ENCODE peak calls at places on chromosome 20, in eight cellular contexts. Q is lung, O is Caco-2, H is Panc1, S is retinal pigment epithelial cell, J is cardiac muscle cell, A is mucosa of descending colon, N is tibial artery. V is an unnamed sample.

GRCh38 chr20:38658879-38659612 is 57.4 kb downstream of the ARHGAP40 start:
- DNase-seq in A (no peak), Q (no peak), J (peak), O (peak), S (no peak), H (no peak), N (no peak), V (peak)

GRCh38 chr20:60088236-60088635 is 130.0 kb downstream of the CDH26 start:
- DNase-seq in N (no peak), A (no peak), J (no peak), Q (no peak), S (no peak), O (no peak), H (no peak), V (no peak)

GRCh38 chr20:62179162-62179504 is 3.7 kb upstream of the MTG2 start:
- DNase-seq in J (no peak), H (no peak), Q (no peak), S (no peak), O (no peak), N (no peak), A (peak), V (no peak)

GRCh38 chr20:1415667-1416468 is 23.0 kb upstream of the FKBP1A start:
- DNase-seq in O (no peak), H (peak), N (no peak), A (no peak), S (peak), J (no peak), Q (no peak), V (peak)

GRCh38 chr20:19070036-19070435 is 142.4 kb upstream of the SLC24A3 start:
- DNase-seq in O (no peak), Q (no peak), H (no peak), N (no peak), S (no peak), A (no peak), J (no peak), V (no peak)

GRCh38 chr20:62114894-62115293 is 7.4 kb upstream of the LSM14B start:
- DNase-seq in N (no peak), O (no peak), H (no peak), Q (no peak), J (no peak), S (no peak), A (no peak), V (no peak)

GRCh38 chr20:31675828-31676533 is 38.3 kb downstream of the COX4I2 start:
- DNase-seq in Q (peak), A (no peak), J (peak), N (no peak), H (no peak), S (peak), O (no peak), V (peak)

GRCh38 chr20:7980332-7981046 is 39.1 kb downstream of the TMX4 start:
- DNase-seq in H (peak), N (no peak), Q (no peak), O (peak), A (no peak), S (no peak), J (peak), V (peak)

GRCh38 chr20:3901028-3901746 is 12.0 kb downstream of the PANK2 start:
- DNase-seq in A (no peak), N (peak), J (no peak), Q (no peak), S (no peak), O (no peak), H (no peak), V (no peak)

GRCh38 chr20:37920679-37921322 is 17.9 kb downstream of the VSTM2L start:
- DNase-seq in J (peak), Q (no peak), A (no peak), H (no peak), O (no peak), N (no peak), S (no peak), V (no peak)

GRCh38 chr20:50601511-50602431 is 89.6 kb downstream of the RIPOR3 start:
- DNase-seq in H (no peak), O (no peak), J (no peak), N (no peak), S (no peak), A (no peak), Q (no peak), V (no peak)

GRCh38 chr20:61588356-61589054 is 336.4 kb downstream of the CDH4 start:
- DNase-seq in J (no peak), N (no peak), A (peak), O (no peak), S (peak), H (no peak), Q (no peak), V (peak)

GRCh38 chr20:36466089-36466488 is 75.2 kb upstream of the MYL9 start:
- DNase-seq in O (no peak), Q (no peak), J (no peak), H (no peak), N (no peak), S (no peak), A (no peak), V (no peak)

GRCh38 chr20:10314198-10314597 is 95.6 kb downstream of the SNAP25 start:
- DNase-seq in J (peak), S (no peak), A (no peak), N (no peak), O (no peak), H (no peak), Q (no peak), V (peak)

GRCh38 chr20:49948809-49949507 is 12.8 kb downstream of the RNF114 start:
- DNase-seq in H (no peak), Q (no peak), S (no peak), O (no peak), J (no peak), A (no peak), N (no peak), V (peak)

GRCh38 chr20:36462440-36463211 is 78.7 kb upstream of the MYL9 start:
- DNase-seq in N (peak), Q (no peak), H (no peak), A (peak), J (no peak), O (no peak), S (no peak), V (peak)

GRCh38 chr20:4560667-4561066 is 161.0 kb upstream of the PRND start:
- DNase-seq in H (no peak), J (no peak), Q (no peak), N (no peak), A (no peak), O (no peak), S (no peak), V (no peak)

GRCh38 chr20:10488436-10489053 is 53.4 kb downstream of the SLX4IP start:
- DNase-seq in N (no peak), Q (no peak), J (no peak), S (no peak), H (no peak), O (no peak), A (no peak), V (no peak)

GRCh38 chr20:48826883-48827771 is 672 bp downstream of the PREX1 start:
- DNase-seq in J (peak), O (peak), A (peak), S (no peak), H (no peak), Q (no peak), N (no peak), V (no peak)

GRCh38 chr20:48826064-48826463 is 1.7 kb downstream of the PREX1 start:
- DNase-seq in S (no peak), Q (no peak), N (peak), O (no peak), A (no peak), J (no peak), H (no peak), V (no peak)

GRCh38 chr20:48828734-48829460 is 1.1 kb upstream of the PREX1 start:
- DNase-seq in S (no peak), J (no peak), Q (no peak), O (no peak), A (no peak), N (no peak), H (no peak), V (no peak)

GRCh38 chr20:48829940-48830339 is 2.1 kb upstream of the PREX1 start:
- DNase-seq in J (no peak), N (no peak), S (no peak), Q (no peak), A (no peak), O (no peak), H (no peak), V (no peak)

GRCh38 chr20:48827880-48828733 is at the start of gene PREX1:
- DNase-seq in S (peak), O (peak), H (no peak), J (peak), Q (peak), N (peak), A (peak), V (peak)
- TF ChIP-seq CTCF in S (no peak), O (no peak), H (no peak), J (no peak), Q (no peak), N (peak), A (no peak), V (no peak)

DNA sequence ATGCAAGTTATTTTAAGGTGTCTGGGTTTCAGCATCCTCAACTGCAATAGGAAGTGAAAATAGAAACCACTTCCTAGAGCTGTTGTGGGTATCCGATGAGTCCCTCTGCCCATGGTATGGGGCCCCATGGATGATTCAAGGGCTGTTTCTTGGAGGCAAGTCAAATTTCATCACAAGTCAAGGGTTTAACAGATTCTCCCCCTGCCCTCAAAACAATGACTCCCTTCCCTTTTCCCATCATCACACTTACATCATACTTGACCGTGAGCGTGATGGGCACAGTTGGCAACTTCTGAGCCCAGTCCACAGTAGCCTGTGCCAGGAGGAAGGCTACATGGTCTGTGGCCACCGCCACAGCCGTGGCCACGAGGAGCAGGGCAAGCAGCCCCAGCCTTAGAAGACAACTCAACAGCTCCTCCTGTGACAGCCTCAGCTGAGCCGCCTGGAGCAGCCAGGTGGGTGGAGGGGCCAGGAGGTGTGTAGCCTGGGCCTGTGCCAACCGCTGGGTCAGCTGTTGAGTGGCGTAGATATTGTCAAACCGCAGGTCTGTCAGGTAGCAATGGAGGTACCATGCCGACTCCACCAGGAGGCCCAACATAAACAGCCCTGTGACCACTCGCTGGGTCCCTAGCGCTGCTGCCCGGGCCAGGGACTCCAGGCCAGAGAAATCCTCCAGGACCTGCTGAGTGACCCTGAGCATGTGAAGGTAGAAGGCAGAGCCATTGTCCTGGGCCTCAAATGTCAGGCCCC is 5.2 kb downstream of the OCSTAMP start:
- DNase-seq in Q (no peak), A (no peak), N (no peak), S (no peak), H (no peak), J (no peak), O (no peak), V (peak)
- H3K4me3 ChIP-seq in Q (no peak), A (no peak), N (no peak), S (no peak), H (no peak), J (no peak), O (no peak), V (no peak)

GRCh38 chr20:57434390-57434700 is 43.1 kb downstream of the RBM38 start:
- DNase-seq in N (no peak), S (no peak), O (no peak), H (no peak), Q (no peak), J (no peak), A (peak), V (no peak)

GRCh38 chr20:57437267-57437666 is 46.1 kb downstream of the RBM38 start:
- DNase-seq in H (no peak), Q (no peak), A (peak), O (no peak), J (no peak), N (no peak), S (no peak), V (no peak)

GRCh38 chr20:57435105-57435497 is 43.9 kb downstream of the RBM38 start:
- DNase-seq in S (no peak), J (no peak), O (no peak), Q (no peak), H (no peak), N (no peak), A (no peak), V (no peak)

GRCh38 chr20:57436223-57436545 is 45.0 kb downstream of the RBM38 start:
- DNase-seq in H (no peak), S (no peak), N (no peak), O (no peak), Q (no peak), A (no peak), J (no peak), V (no peak)

DNA sequence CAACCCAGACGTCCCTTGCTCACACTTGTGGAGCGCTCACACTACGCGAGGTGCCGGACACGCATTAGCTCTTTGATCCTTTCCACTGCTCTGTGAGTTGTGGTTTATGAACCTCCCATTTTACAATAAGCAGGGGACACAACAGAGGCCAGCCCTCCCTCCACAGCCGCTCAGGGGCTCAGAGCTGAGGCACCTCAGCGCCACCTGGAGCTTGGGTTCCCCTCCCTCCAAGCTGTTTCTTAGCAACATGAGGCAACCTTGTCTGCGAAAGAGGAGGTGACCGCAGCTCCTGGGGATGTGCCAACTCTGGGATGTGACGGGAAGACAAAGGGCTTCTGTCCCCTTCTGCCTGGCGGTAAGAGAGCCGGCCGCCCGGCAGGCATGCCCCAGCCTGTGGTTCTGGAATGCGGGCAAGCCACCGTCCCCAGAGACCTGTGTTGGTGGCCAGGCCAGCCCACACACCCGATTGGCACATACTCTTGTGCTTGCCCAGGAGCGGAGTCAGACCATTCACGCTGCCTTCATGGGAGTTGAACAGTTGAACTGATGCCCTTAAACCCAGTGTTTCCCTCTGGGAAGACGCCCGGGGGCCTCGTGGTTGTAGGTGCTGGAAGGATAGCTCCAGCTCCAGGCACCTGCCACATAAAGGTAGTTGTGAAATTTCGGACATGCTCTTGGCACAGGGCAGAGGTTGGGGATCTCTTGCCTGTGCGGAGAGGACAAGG is 44.5 kb downstream of the RBM38 start:
- DNase-seq in J (peak), H (no peak), A (peak), O (peak), N (peak), S (no peak), Q (peak), V (peak)
- TF ChIP-seq CTCF in J (no peak), H (no peak), A (no peak), O (peak), N (no peak), S (peak), Q (no peak), V (no peak)

GRCh38 chr20:46701057-46701456 is 8.4 kb upstream of the SLC2A10 start:
- DNase-seq in A (no peak), N (no peak), H (no peak), O (no peak), S (no peak), Q (no peak), J (no peak), V (no peak)
- H3K4me3 ChIP-seq in A (no peak), N (no peak), H (no peak), O (no peak), S (no peak), Q (no peak), J (no peak), V (no peak)

GRCh38 chr20:9215539-9215938 is 146.7 kb downstream of the PLCB4 start:
- DNase-seq in N (no peak), H (no peak), A (no peak), S (no peak), Q (no peak), O (peak), J (no peak), V (no peak)
- TF ChIP-seq CTCF in N (no peak), H (peak), A (no peak), S (peak), Q (no peak), O (peak), J (peak), V (peak)

GRCh38 chr20:58148891-58149290 is 79.6 kb downstream of the ANKRD60 start:
- DNase-seq in N (peak), S (no peak), Q (no peak), A (no peak), J (no peak), H (no peak), O (no peak), V (no peak)
- H3K4me3 ChIP-seq in N (no peak), S (no peak), Q (no peak), A (no peak), J (no peak), H (no peak), O (no peak), V (no peak)

GRCh38 chr20:53157443-53158408 is 185.6 kb downstream of the TSHZ2 start:
- DNase-seq in O (peak), N (no peak), A (peak), Q (peak), H (peak), S (no peak), J (no peak), V (peak)
- TF ChIP-seq CTCF in O (peak), N (no peak), A (peak), Q (no peak), H (peak), S (peak), J (peak), V (peak)

GRCh38 chr20:45833883-45834796 is 541 bp downstream of the SNX21 start:
- DNase-seq in O (peak), J (peak), N (peak), A (peak), H (no peak), S (no peak), Q (peak), V (peak)
- H3K4me3 ChIP-seq in O (peak), J (peak), N (peak), A (peak), H (peak), S (peak), Q (peak), V (peak)